ENCODE peak calls at places on chromosomes 4 and X, in seven cellular contexts. One of them, this sample, is unnamed.

GRCh38 chr4:108881190-108881589 is 118.3 kb upstream of the ETNPPL start:
- DNase-seq in stomach: no peak
- DNase-seq in A549: no peak
- DNase-seq in cardiac muscle cell: no peak
- DNase-seq in GM12865: no peak
- DNase-seq in fibroblast of the aortic adventitia: peak; percentile 58
- DNase-seq in CD4-positive, alpha-beta T cell: no peak
- DNase-seq in this sample: no peak

GRCh38 chrX:119817130-119817690 is 25.8 kb upstream of the RPL39 start:
- DNase-seq in stomach: no peak
- DNase-seq in A549: no peak
- DNase-seq in cardiac muscle cell: no peak
- DNase-seq in GM12865: no peak
- DNase-seq in fibroblast of the aortic adventitia: peak; percentile 24
- DNase-seq in CD4-positive, alpha-beta T cell: no peak
- DNase-seq in this sample: no peak

GRCh38 chr4:142282870-142283431 is 563.1 kb downstream of the INPP4B start:
- DNase-seq in stomach: no peak
- DNase-seq in A549: no peak
- DNase-seq in cardiac muscle cell: peak; percentile 42
- DNase-seq in GM12865: peak; percentile 12
- DNase-seq in fibroblast of the aortic adventitia: peak; percentile 52
- DNase-seq in CD4-positive, alpha-beta T cell: peak; percentile 11
- DNase-seq in this sample: no peak

GRCh38 chr4:57190651-57191481 is 80.7 kb upstream of the IGFBP7 start:
- DNase-seq in stomach: no peak
- DNase-seq in A549: peak; percentile 5
- DNase-seq in cardiac muscle cell: peak; percentile 59
- DNase-seq in GM12865: peak; percentile 41
- DNase-seq in fibroblast of the aortic adventitia: peak; percentile 11
- DNase-seq in CD4-positive, alpha-beta T cell: no peak
- DNase-seq in this sample: peak; percentile 40

GRCh38 chr4:149176019-149176418 is 639.6 kb downstream of the IQCM start:
- DNase-seq in stomach: no peak
- DNase-seq in A549: no peak
- DNase-seq in cardiac muscle cell: no peak
- DNase-seq in GM12865: peak; percentile 11
- DNase-seq in fibroblast of the aortic adventitia: no peak
- DNase-seq in CD4-positive, alpha-beta T cell: no peak
- DNase-seq in this sample: no peak

GRCh38 chr4:118410143-118410542 is 57.3 kb upstream of the PRSS12 start:
- DNase-seq in stomach: no peak
- DNase-seq in A549: no peak
- DNase-seq in cardiac muscle cell: no peak
- DNase-seq in GM12865: no peak
- DNase-seq in fibroblast of the aortic adventitia: peak; percentile 61
- DNase-seq in CD4-positive, alpha-beta T cell: no peak
- DNase-seq in this sample: no peak

GRCh38 chrX:81957900-81958545 is 756.1 kb downstream of the SH3BGRL start:
- DNase-seq in stomach: no peak
- DNase-seq in A549: peak; percentile 0
- DNase-seq in cardiac muscle cell: peak; percentile 37
- DNase-seq in GM12865: peak; percentile 14
- DNase-seq in fibroblast of the aortic adventitia: no peak
- DNase-seq in CD4-positive, alpha-beta T cell: no peak
- DNase-seq in this sample: peak; percentile 17

GRCh38 chrX:155864655-155865054 is 16.5 kb upstream of the VAMP7 start:
- DNase-seq in stomach: no peak
- DNase-seq in A549: no peak
- DNase-seq in cardiac muscle cell: no peak
- DNase-seq in GM12865: no peak
- DNase-seq in fibroblast of the aortic adventitia: peak; percentile 15
- DNase-seq in CD4-positive, alpha-beta T cell: no peak
- DNase-seq in this sample: no peak

GRCh38 chrX:8845060-8845459 is 43.9 kb upstream of the FAM9A start:
- DNase-seq in stomach: no peak
- DNase-seq in A549: peak; percentile 62
- DNase-seq in cardiac muscle cell: no peak
- DNase-seq in GM12865: no peak
- DNase-seq in fibroblast of the aortic adventitia: peak; percentile 19
- DNase-seq in CD4-positive, alpha-beta T cell: no peak
- DNase-seq in this sample: no peak

GRCh38 chrX:129965166-129965565 is 17.3 kb upstream of the BCORL1 start:
- DNase-seq in stomach: no peak
- DNase-seq in A549: no peak
- DNase-seq in cardiac muscle cell: no peak
- DNase-seq in GM12865: no peak
- DNase-seq in fibroblast of the aortic adventitia: no peak
- DNase-seq in CD4-positive, alpha-beta T cell: no peak
- DNase-seq in this sample: no peak

GRCh38 chr4:102736636-102737549 is 23.9 kb downstream of the MANBA start:
- DNase-seq in stomach: peak; percentile 43
- DNase-seq in A549: no peak
- DNase-seq in cardiac muscle cell: no peak
- DNase-seq in GM12865: no peak
- DNase-seq in fibroblast of the aortic adventitia: peak; percentile 9
- DNase-seq in CD4-positive, alpha-beta T cell: no peak
- DNase-seq in this sample: no peak

GRCh38 chr4:144615182-144615581 is 30.8 kb upstream of the HHIP start:
- DNase-seq in stomach: no peak
- DNase-seq in A549: no peak
- DNase-seq in cardiac muscle cell: no peak
- DNase-seq in GM12865: no peak
- DNase-seq in fibroblast of the aortic adventitia: peak; percentile 26
- DNase-seq in CD4-positive, alpha-beta T cell: no peak
- DNase-seq in this sample: no peak

GRCh38 chrX:31114858-31115257 is 43.0 kb upstream of the FTHL17 start:
- DNase-seq in stomach: no peak
- DNase-seq in A549: no peak
- DNase-seq in cardiac muscle cell: no peak
- DNase-seq in GM12865: no peak
- DNase-seq in fibroblast of the aortic adventitia: no peak
- DNase-seq in CD4-positive, alpha-beta T cell: no peak
- DNase-seq in this sample: no peak

GRCh38 chr4:168633474-168633873 is 136.6 kb downstream of the PALLD start:
- DNase-seq in stomach: no peak
- DNase-seq in A549: no peak
- DNase-seq in cardiac muscle cell: no peak
- DNase-seq in GM12865: no peak
- DNase-seq in fibroblast of the aortic adventitia: no peak
- DNase-seq in CD4-positive, alpha-beta T cell: no peak
- DNase-seq in this sample: no peak

GRCh38 chrX:11367609-11368430 is 74.6 kb downstream of the AMELX start:
- DNase-seq in stomach: no peak
- DNase-seq in A549: no peak
- DNase-seq in cardiac muscle cell: no peak
- DNase-seq in GM12865: no peak
- DNase-seq in fibroblast of the aortic adventitia: no peak
- DNase-seq in CD4-positive, alpha-beta T cell: no peak
- DNase-seq in this sample: no peak

GRCh38 chr4:53931423-53932060 is 132.9 kb downstream of the CHIC2 start:
- DNase-seq in stomach: no peak
- DNase-seq in A549: no peak
- DNase-seq in cardiac muscle cell: no peak
- DNase-seq in GM12865: no peak
- DNase-seq in fibroblast of the aortic adventitia: peak; percentile 60
- DNase-seq in CD4-positive, alpha-beta T cell: no peak
- DNase-seq in this sample: no peak

GRCh38 chr4:182062458-182062857 is 180.7 kb upstream of the TENM3 start:
- DNase-seq in stomach: no peak
- DNase-seq in A549: no peak
- DNase-seq in cardiac muscle cell: no peak
- DNase-seq in GM12865: no peak
- DNase-seq in fibroblast of the aortic adventitia: no peak
- DNase-seq in CD4-positive, alpha-beta T cell: no peak
- DNase-seq in this sample: no peak

GRCh38 chr4:96675916-96676315 is 836.0 kb downstream of the PDHA2 start:
- DNase-seq in stomach: no peak
- DNase-seq in A549: no peak
- DNase-seq in cardiac muscle cell: no peak
- DNase-seq in GM12865: no peak
- DNase-seq in fibroblast of the aortic adventitia: no peak
- DNase-seq in CD4-positive, alpha-beta T cell: no peak
- DNase-seq in this sample: no peak

GRCh38 chr4:140952709-140953108 is 180.6 kb downstream of the RNF150 start:
- DNase-seq in stomach: no peak
- DNase-seq in A549: no peak
- DNase-seq in cardiac muscle cell: no peak
- DNase-seq in GM12865: no peak
- DNase-seq in fibroblast of the aortic adventitia: peak; percentile 34
- DNase-seq in CD4-positive, alpha-beta T cell: no peak
- DNase-seq in this sample: no peak

GRCh38 chrX:21781525-21781924 is 23.6 kb upstream of the SMPX start:
- DNase-seq in stomach: no peak
- DNase-seq in A549: no peak
- DNase-seq in cardiac muscle cell: no peak
- DNase-seq in GM12865: peak; percentile 32
- DNase-seq in fibroblast of the aortic adventitia: no peak
- DNase-seq in CD4-positive, alpha-beta T cell: no peak
- DNase-seq in this sample: no peak

DNA sequence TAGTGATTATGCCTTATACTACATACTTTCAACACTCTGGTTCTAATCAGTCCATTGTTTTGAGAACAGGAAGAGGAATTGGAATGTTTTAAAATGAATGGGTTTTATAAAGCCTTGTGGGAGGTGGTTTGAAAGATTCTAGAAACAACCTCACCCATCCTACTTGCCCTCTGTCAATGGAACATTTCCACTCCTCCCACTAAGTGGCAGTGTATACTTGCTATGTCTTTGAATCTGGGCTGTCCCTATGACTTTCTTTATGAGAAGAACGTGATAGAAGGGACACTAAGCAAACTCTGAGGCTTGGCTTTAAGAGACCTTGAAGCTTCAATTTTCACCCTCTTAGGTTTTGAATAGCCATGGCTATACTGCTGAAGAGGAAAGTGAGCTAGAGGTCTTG is 611.2 kb downstream of the PPP4R3C start:
- DNase-seq in stomach: no peak
- DNase-seq in A549: no peak
- DNase-seq in cardiac muscle cell: peak; percentile 40
- DNase-seq in GM12865: no peak
- DNase-seq in fibroblast of the aortic adventitia: peak; percentile 21
- DNase-seq in CD4-positive, alpha-beta T cell: no peak
- DNase-seq in this sample: no peak
- TF ChIP-seq CTCF in stomach: no peak
- TF ChIP-seq CTCF in A549: no peak
- TF ChIP-seq CTCF in cardiac muscle cell: no peak
- TF ChIP-seq CTCF in GM12865: no peak
- TF ChIP-seq CTCF in fibroblast of the aortic adventitia: no peak
- TF ChIP-seq CTCF in CD4-positive, alpha-beta T cell: no peak
- TF ChIP-seq CTCF in this sample: peak; percentile 7

GRCh38 chr4:82559735-82560120 is 2.1 kb downstream of the TMEM150C start:
- DNase-seq in stomach: no peak
- DNase-seq in A549: no peak
- DNase-seq in cardiac muscle cell: peak; percentile 64
- DNase-seq in GM12865: no peak
- DNase-seq in fibroblast of the aortic adventitia: no peak
- DNase-seq in CD4-positive, alpha-beta T cell: no peak
- DNase-seq in this sample: no peak

GRCh38 chr4:82553020-82553419 is 8.8 kb downstream of the TMEM150C start:
- DNase-seq in stomach: no peak
- DNase-seq in A549: no peak
- DNase-seq in cardiac muscle cell: no peak
- DNase-seq in GM12865: no peak
- DNase-seq in fibroblast of the aortic adventitia: no peak
- DNase-seq in CD4-positive, alpha-beta T cell: no peak
- DNase-seq in this sample: no peak

GRCh38 chr4:82551734-82552133 is 10.1 kb downstream of the TMEM150C start:
- DNase-seq in stomach: no peak
- DNase-seq in A549: no peak
- DNase-seq in cardiac muscle cell: no peak
- DNase-seq in GM12865: no peak
- DNase-seq in fibroblast of the aortic adventitia: no peak
- DNase-seq in CD4-positive, alpha-beta T cell: no peak
- DNase-seq in this sample: no peak

GRCh38 chr4:82560853-82561744 is 689 bp downstream of the TMEM150C start:
- DNase-seq in stomach: no peak
- DNase-seq in A549: no peak
- DNase-seq in cardiac muscle cell: no peak
- DNase-seq in GM12865: no peak
- DNase-seq in fibroblast of the aortic adventitia: no peak
- DNase-seq in CD4-positive, alpha-beta T cell: no peak
- DNase-seq in this sample: peak; percentile 37

GRCh38 chr4:82555279-82555678 is 6.5 kb downstream of the TMEM150C start:
- DNase-seq in stomach: no peak
- DNase-seq in A549: no peak
- DNase-seq in cardiac muscle cell: no peak
- DNase-seq in GM12865: no peak
- DNase-seq in fibroblast of the aortic adventitia: no peak
- DNase-seq in CD4-positive, alpha-beta T cell: no peak
- DNase-seq in this sample: no peak
- TF ChIP-seq CTCF in stomach: no peak
- TF ChIP-seq CTCF in A549: no peak
- TF ChIP-seq CTCF in cardiac muscle cell: peak; percentile 13
- TF ChIP-seq CTCF in GM12865: no peak
- TF ChIP-seq CTCF in fibroblast of the aortic adventitia: no peak
- TF ChIP-seq CTCF in CD4-positive, alpha-beta T cell: no peak
- TF ChIP-seq CTCF in this sample: no peak

DNA sequence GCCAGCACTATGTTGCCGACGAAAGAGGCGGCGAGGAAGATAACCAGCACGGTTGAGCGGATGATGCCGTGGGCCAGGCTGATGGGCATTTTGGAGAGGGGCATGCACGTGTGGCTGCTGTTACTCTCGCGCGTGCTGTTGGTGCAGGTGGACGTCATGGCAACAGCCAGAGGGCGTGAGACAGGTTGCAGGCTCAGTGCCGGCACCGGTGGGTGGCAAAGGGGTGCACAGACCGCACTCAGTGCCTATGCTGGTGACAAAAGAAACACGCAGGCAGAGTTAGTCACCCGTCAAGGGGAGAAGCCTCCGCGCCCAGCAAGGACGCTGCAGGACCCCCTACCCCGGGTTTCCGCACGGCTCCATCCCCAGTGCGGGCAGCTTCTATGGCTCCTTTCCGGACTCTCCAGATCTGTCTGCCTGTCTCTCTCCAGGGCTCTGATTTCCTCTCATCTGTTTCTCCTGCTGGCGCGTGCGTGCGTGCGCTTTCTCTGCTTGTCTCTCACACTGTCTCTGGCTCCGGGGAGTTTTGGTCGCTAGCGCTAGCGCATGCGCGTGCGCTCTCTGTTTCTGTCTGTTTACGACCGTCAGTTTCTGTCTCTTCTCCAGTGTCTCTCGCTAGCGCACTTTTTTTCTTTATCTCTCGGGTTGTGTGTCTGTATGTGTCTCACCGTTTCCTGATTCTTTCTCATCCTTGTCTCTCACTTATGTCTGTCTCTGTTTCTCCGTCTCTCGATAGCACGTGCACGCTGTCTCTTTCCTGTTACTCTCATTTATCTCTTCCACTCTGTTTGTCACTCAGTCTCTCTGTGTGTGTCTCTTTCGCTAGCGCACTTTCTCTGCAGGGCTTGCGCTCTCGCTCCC is 2.0 kb downstream of the GPR101 start:
- DNase-seq in stomach: no peak
- DNase-seq in A549: no peak
- DNase-seq in cardiac muscle cell: peak; percentile 40
- DNase-seq in GM12865: peak; percentile 69
- DNase-seq in fibroblast of the aortic adventitia: peak; percentile 37
- DNase-seq in CD4-positive, alpha-beta T cell: peak; percentile 20
- DNase-seq in this sample: peak; percentile 70
- TF ChIP-seq CTCF in stomach: no peak
- TF ChIP-seq CTCF in A549: no peak
- TF ChIP-seq CTCF in cardiac muscle cell: no peak
- TF ChIP-seq CTCF in GM12865: no peak
- TF ChIP-seq CTCF in fibroblast of the aortic adventitia: no peak
- TF ChIP-seq CTCF in CD4-positive, alpha-beta T cell: no peak
- TF ChIP-seq CTCF in this sample: no peak

GRCh38 chr4:926538-926937 is 5.6 kb downstream of the GAK start:
- DNase-seq in stomach: peak; percentile 62
- DNase-seq in A549: peak; percentile 55
- DNase-seq in cardiac muscle cell: peak; percentile 62
- DNase-seq in GM12865: peak; percentile 33
- DNase-seq in fibroblast of the aortic adventitia: peak; percentile 10
- DNase-seq in CD4-positive, alpha-beta T cell: no peak
- DNase-seq in this sample: no peak
- TF ChIP-seq CTCF in stomach: peak; percentile 40
- TF ChIP-seq CTCF in A549: peak; percentile 21
- TF ChIP-seq CTCF in cardiac muscle cell: peak; percentile 55
- TF ChIP-seq CTCF in GM12865: peak; percentile 31
- TF ChIP-seq CTCF in fibroblast of the aortic adventitia: peak; percentile 47
- TF ChIP-seq CTCF in CD4-positive, alpha-beta T cell: no peak
- TF ChIP-seq CTCF in this sample: peak; percentile 7

This sample was measured in GM13976.